ENCODE peak calls at places on chromosomes 12 and 14, in four cellular contexts. U is H1, W is HepG2, J is K562. H is an unnamed sample.

GRCh38 chr14:53016491-53016890 is 65.6 kb upstream of the FERMT2 start:
- DNase-seq in U (no peak), W (no peak), J (no peak), H (no peak)

GRCh38 chr14:94690896-94691657 is 78.8 kb downstream of the GSC start:
- DNase-seq in U (no peak), W (no peak), J (no peak), H (no peak)

GRCh38 chr12:120474092-120474960 is 4.8 kb upstream of the SRSF9 start:
- DNase-seq in U (no peak), W (no peak), J (peak), H (peak)

GRCh38 chr12:114369088-114369487 is 36.9 kb downstream of the TBX5 start:
- DNase-seq in U (no peak), W (no peak), J (no peak), H (no peak)

GRCh38 chr12:3418609-3419469 is 72.2 kb upstream of the PRMT8 start:
- DNase-seq in U (no peak), W (no peak), J (no peak), H (no peak)

GRCh38 chr12:13182881-13183280 is 13.6 kb upstream of the EMP1 start:
- DNase-seq in U (no peak), W (no peak), J (no peak), H (no peak)

GRCh38 chr12:109714141-109714912 is 702 bp downstream of the FAM222A start:
- DNase-seq in U (no peak), W (peak), J (peak), H (peak)

GRCh38 chr14:94598816-94599655 is 13.2 kb upstream of the SERPINA3 start:
- DNase-seq in U (no peak), W (peak), J (no peak), H (peak)

GRCh38 chr12:2666411-2666810 is 128.4 kb upstream of the FKBP4 start:
- DNase-seq in U (no peak), W (no peak), J (no peak), H (no peak)

GRCh38 chr12:120252071-120252906 is 13.2 kb downstream of the PXN start:
- DNase-seq in U (no peak), W (no peak), J (no peak), H (peak)

GRCh38 chr14:51727526-51727925 is 75.8 kb downstream of the FRMD6 start:
- DNase-seq in U (no peak), W (no peak), J (no peak), H (no peak)

GRCh38 chr14:73850940-73851339 is 691 bp upstream of the PTGR2 start:
- DNase-seq in U (no peak), W (peak), J (peak), H (peak)

GRCh38 chr12:93847517-93848452 is 170.6 kb downstream of the CRADD start:
- DNase-seq in U (no peak), W (no peak), J (no peak), H (no peak)

GRCh38 chr14:39265032-39265431 is 31.3 kb downstream of the MIA2 start:
- DNase-seq in U (no peak), W (no peak), J (no peak), H (no peak)

GRCh38 chr12:127559349-127560040 is 707.5 kb upstream of the TMEM132C start:
- DNase-seq in U (peak), W (no peak), J (peak), H (peak)

GRCh38 chr12:96220902-96221301 is 26.7 kb downstream of the ELK3 start:
- DNase-seq in U (no peak), W (no peak), J (no peak), H (no peak)

GRCh38 chr14:54686219-54686870 is 119.4 kb downstream of the SAMD4A start:
- DNase-seq in U (no peak), W (no peak), J (no peak), H (peak)

GRCh38 chr12:25997401-25997973 is 39.0 kb downstream of the RASSF8 start:
- DNase-seq in U (no peak), W (no peak), J (no peak), H (peak)

GRCh38 chr12:3229577-3229976 is 152.4 kb downstream of the TSPAN9 start:
- DNase-seq in U (no peak), W (no peak), J (no peak), H (no peak)

GRCh38 chr14:73241481-73242165 is 4.3 kb downstream of the PAPLN start:
- DNase-seq in U (no peak), W (no peak), J (no peak), H (no peak)

GRCh38 chr12:32596031-32596430 is 83.1 kb upstream of the DNM1L start:
- DNase-seq in U (no peak), W (no peak), J (no peak), H (no peak)

GRCh38 chr14:60656755-60657608 is 7.7 kb upstream of the SIX1 start:
- DNase-seq in U (no peak), W (peak), J (peak), H (peak)

GRCh38 chr12:68762691-68763090 is 16.7 kb downstream of the SLC35E3 start:
- DNase-seq in U (no peak), W (no peak), J (no peak), H (no peak)

GRCh38 chr12:54984602-54985376 is at the start of gene TESPA1:
- DNase-seq in U (no peak), W (no peak), J (peak), H (no peak)

GRCh38 chr14:37114559-37114958 is 57.8 kb downstream of the SLC25A21 start:
- DNase-seq in U (no peak), W (no peak), J (no peak), H (no peak)

GRCh38 chr12:52232916-52233461 is at the start of gene KRT7:
- DNase-seq in U (no peak), W (no peak), J (no peak), H (peak)
- TF ChIP-seq EZH2 in U (peak), W (no peak), J (no peak), H (no peak)

DNA sequence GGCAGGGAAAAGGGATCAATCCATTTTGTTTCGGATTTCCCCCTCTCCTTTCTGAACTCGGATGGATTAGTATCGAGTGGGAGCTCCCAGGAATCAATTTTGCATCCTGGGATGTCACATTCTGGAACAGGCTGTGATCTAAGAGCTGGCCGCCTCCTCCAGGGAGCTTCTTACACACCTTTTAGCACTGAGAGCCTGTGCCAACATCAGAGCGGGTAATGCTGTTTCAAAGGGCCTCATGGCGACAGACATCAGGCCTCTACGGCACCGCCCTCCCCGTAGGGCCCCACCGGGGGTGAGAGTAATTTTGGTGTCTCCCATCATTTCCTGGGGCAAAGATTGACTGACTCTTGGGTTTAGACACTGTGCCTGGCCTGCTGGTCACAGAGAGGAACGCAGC is 2.7 kb downstream of the GALNT9 start:
- DNase-seq in U (no peak), W (no peak), J (no peak), H (no peak)
- TF ChIP-seq JUN in U (no peak), W (no peak), J (no peak), H (no peak)

GRCh38 chr12:49336645-49337584 is at the start of gene C1QL4:
- DNase-seq in U (no peak), W (peak), J (peak), H (peak)
- TF ChIP-seq EZH2 in U (peak), W (no peak), J (no peak), H (peak)

GRCh38 chr14:69553221-69553620 is 21.4 kb downstream of the CCDC177 start:
- DNase-seq in U (no peak), W (no peak), J (no peak), H (no peak)
- TF ChIP-seq JUN in U (no peak), W (no peak), J (no peak), H (no peak)

GRCh38 chr12:111034148-111034910 is 114.0 kb upstream of the MYL2 start:
- DNase-seq in U (no peak), W (no peak), J (no peak), H (no peak)
- TF ChIP-seq EZH2 in U (no peak), W (no peak), J (no peak), H (peak)

GRCh38 chr14:93430889-93431670 is at the start of gene UNC79:
- DNase-seq in U (peak), W (no peak), J (peak), H (no peak)
- TF ChIP-seq JUN in U (no peak), W (no peak), J (no peak), H (no peak)

GRCh38 chr14:58297762-58298476 is 436 bp upstream of the ARID4A start:
- DNase-seq in U (peak), W (peak), J (peak), H (peak)
- TF ChIP-seq EZH2 in U (peak), W (no peak), J (peak), H (peak)

GRCh38 chr12:117662220-117662619 is 300.8 kb upstream of the NOS1 start:
- DNase-seq in U (no peak), W (no peak), J (no peak), H (no peak)
- TF ChIP-seq JUN in U (no peak), W (no peak), J (no peak), H (no peak)

DNA sequence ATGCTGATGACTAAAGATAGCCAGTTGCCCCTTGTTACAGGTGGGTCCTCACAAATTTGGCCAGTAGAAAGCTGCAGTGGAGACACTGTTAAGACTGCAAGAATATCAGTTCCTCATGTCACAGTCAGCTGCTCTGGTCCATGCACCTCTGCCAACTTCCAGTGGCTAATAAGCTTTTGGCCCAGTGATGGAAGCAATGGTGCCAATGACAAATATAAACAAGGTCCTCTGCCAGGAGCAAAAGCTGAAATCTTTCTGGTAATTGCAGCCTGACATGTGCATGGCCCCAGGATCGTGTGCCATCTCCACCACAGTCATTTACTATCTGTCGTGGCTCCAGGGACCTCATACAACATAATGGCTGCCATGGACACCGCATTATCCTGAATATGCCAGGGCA is 85.4 kb upstream of the TMEM260 start:
- DNase-seq in U (no peak), W (no peak), J (no peak), H (no peak)
- TF ChIP-seq EZH2 in U (no peak), W (no peak), J (no peak), H (no peak)

DNA sequence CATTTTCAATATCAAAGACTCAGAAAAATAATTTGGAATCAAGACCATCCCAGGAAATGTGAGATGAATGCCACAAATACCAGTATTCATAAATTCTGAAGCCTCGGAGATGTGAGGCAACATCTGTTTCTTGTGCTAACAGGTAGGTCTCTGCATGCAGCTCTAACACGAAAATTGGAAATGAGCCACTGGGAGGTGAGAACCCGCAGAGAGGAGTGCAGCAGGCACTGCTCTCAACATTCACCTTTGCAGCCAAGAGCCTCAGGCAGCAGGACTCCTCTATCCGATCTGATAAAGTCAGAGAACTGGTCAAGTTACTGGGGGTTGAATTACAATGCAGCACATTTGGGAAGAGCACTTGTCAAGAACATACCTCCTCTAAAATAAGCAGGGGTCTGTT is 209.4 kb upstream of the KRR1 start:
- DNase-seq in U (no peak), W (no peak), J (no peak), H (no peak)
- TF ChIP-seq JUN in U (no peak), W (no peak), J (no peak), H (no peak)

H was measured in endothelial cell of umbilical vein.